ENCODE peak calls at places on chromosomes 12 and 14, in nine cellular contexts. F is heart left ventricle; Z is G401; V is NCI-H1092 treated with DMSO at 0.1 percent for 48 hours; G is T-helper 2 cell; X is activated naive CD4-positive, alpha-beta T cell treated with anti-CD3 and anti-CD28 coated beads for 36 hours; N is endodermal cell; R is SHP77; E is stimulated activated CD4-positive, alpha-beta T cell treated with anti-CD3 and anti-CD28 coated beads, Interleukin-15, amount 100 ng/mL, for 24 hours. Q is an unnamed sample.

GRCh38 chr12:130184531-130185090 is 22.3 kb downstream of the FZD10 start:
- DNase-seq in F (no peak), Z (no peak), V (no peak), G (no peak), X (no peak), N (peak), R (peak), E (no peak), Q (no peak)

GRCh38 chr14:76908834-76909233 is 82.6 kb downstream of the LRRC74A start:
- DNase-seq in F (peak), Z (no peak), V (no peak), G (peak), X (peak), N (no peak), R (no peak), E (peak), Q (no peak)

GRCh38 chr12:106193404-106194215 is 54.2 kb downstream of the CKAP4 start:
- DNase-seq in F (no peak), Z (no peak), V (no peak), G (no peak), X (no peak), N (no peak), R (no peak), E (no peak), Q (no peak)

GRCh38 chr12:69898236-69898635 is 73.2 kb downstream of the MYRFL start:
- DNase-seq in F (no peak), Z (no peak), V (no peak), G (no peak), X (no peak), N (no peak), R (no peak), E (no peak), Q (no peak)

GRCh38 chr12:11836282-11836963 is 186.9 kb downstream of the ETV6 start:
- DNase-seq in F (peak), Z (no peak), V (no peak), G (no peak), X (peak), N (peak), R (no peak), E (peak), Q (no peak)

GRCh38 chr12:113092478-113093408 is 36.2 kb downstream of the DTX1 start:
- DNase-seq in F (peak), Z (no peak), V (no peak), G (no peak), X (peak), N (peak), R (no peak), E (peak), Q (peak)

GRCh38 chr12:122876724-122877123 is 19.2 kb downstream of the VPS37B start:
- DNase-seq in F (no peak), Z (no peak), V (no peak), G (no peak), X (no peak), N (no peak), R (no peak), E (no peak), Q (peak)

GRCh38 chr14:106635569-106635968 is 1109.2 kb downstream of the TMEM121 start:
- DNase-seq in F (no peak), Z (no peak), V (no peak), G (no peak), X (no peak), N (no peak), R (no peak), E (no peak), Q (no peak)

GRCh38 chr14:52052289-52052943 is 16.4 kb downstream of the NID2 start:
- DNase-seq in F (no peak), Z (no peak), V (no peak), G (no peak), X (no peak), N (no peak), R (no peak), E (no peak), Q (no peak)

GRCh38 chr14:21999400-21999799 is 325.8 kb upstream of the OR4E1 start:
- DNase-seq in F (no peak), Z (no peak), V (no peak), G (no peak), X (peak), N (no peak), R (no peak), E (peak), Q (no peak)

GRCh38 chr12:120229583-120230325 is 28.8 kb upstream of the RPLP0 start:
- DNase-seq in F (no peak), Z (peak), V (no peak), G (no peak), X (no peak), N (peak), R (no peak), E (no peak), Q (peak)

GRCh38 chr12:47095446-47096236 is 15.9 kb upstream of the AMIGO2 start:
- DNase-seq in F (no peak), Z (no peak), V (no peak), G (no peak), X (no peak), N (no peak), R (no peak), E (no peak), Q (no peak)

GRCh38 chr14:106436310-106436905 is 910.0 kb downstream of the TMEM121 start:
- DNase-seq in F (peak), Z (peak), V (no peak), G (peak), X (peak), N (peak), R (peak), E (peak), Q (peak)

GRCh38 chr14:59098377-59098776 is 90.1 kb upstream of the DAAM1 start:
- DNase-seq in F (no peak), Z (no peak), V (no peak), G (no peak), X (no peak), N (no peak), R (no peak), E (no peak), Q (no peak)

GRCh38 chr12:69007166-69007857 is 74.3 kb upstream of the CPM start:
- DNase-seq in F (peak), Z (no peak), V (peak), G (no peak), X (peak), N (peak), R (peak), E (peak), Q (peak)

GRCh38 chr12:121751034-121751433 is 38.5 kb downstream of the TMEM120B start:
- DNase-seq in F (no peak), Z (no peak), V (no peak), G (no peak), X (no peak), N (no peak), R (no peak), E (no peak), Q (no peak)

GRCh38 chr12:3119192-3119744 is 42.1 kb downstream of the TSPAN9 start:
- DNase-seq in F (no peak), Z (no peak), V (no peak), G (no peak), X (peak), N (no peak), R (no peak), E (no peak), Q (no peak)

GRCh38 chr12:80701388-80701787 is 6.0 kb upstream of the MYF6 start:
- DNase-seq in F (no peak), Z (no peak), V (no peak), G (no peak), X (no peak), N (no peak), R (no peak), E (no peak), Q (peak)

GRCh38 chr12:132560421-132560830 is 50.0 kb downstream of the LRCOL1 start:
- DNase-seq in F (no peak), Z (no peak), V (no peak), G (no peak), X (peak), N (peak), R (peak), E (peak), Q (peak)

GRCh38 chr14:64191756-64192155 is 102.4 kb downstream of the ESR2 start:
- DNase-seq in F (no peak), Z (no peak), V (no peak), G (no peak), X (no peak), N (no peak), R (no peak), E (no peak), Q (no peak)